ENCODE peak calls at places on chromosomes 11 and 22, in eight cellular contexts. L, S, Q, O, Z, B, J and K are unnamed samples.

GRCh38 chr11:8262552-8263108 is 1.0 kb downstream of the LMO1 start:
- DNase-seq in S (peak), B (no peak), Z (no peak), J (no peak), O (no peak), Q (no peak), L (peak), K (peak)

GRCh38 chr11:26580929-26581328 is 8.9 kb upstream of the MUC15 start:
- DNase-seq in J (no peak), O (no peak), B (peak), Q (no peak), S (no peak), L (no peak), Z (no peak), K (no peak)

GRCh38 chr22:25759825-25760231 is 17.8 kb downstream of the MYO18B start:
- DNase-seq in L (peak), Z (peak), S (no peak), J (no peak), O (no peak), Q (no peak), B (no peak), K (peak)

GRCh38 chr11:86484164-86484794 is 109.6 kb downstream of the CCDC81 start:
- DNase-seq in Z (peak), Q (no peak), L (peak), O (peak), B (peak), S (no peak), J (no peak), K (peak)

GRCh38 chr11:2787816-2788750 is 88.3 kb upstream of the KCNQ1OT1 start:
- DNase-seq in O (no peak), B (no peak), L (no peak), Q (no peak), S (peak), J (no peak), Z (no peak), K (no peak)

GRCh38 chr11:44014968-44015623 is 32.7 kb upstream of the ACCSL start:
- DNase-seq in L (no peak), Z (no peak), B (no peak), Q (no peak), J (no peak), O (no peak), S (no peak), K (no peak)

GRCh38 chr22:42949159-42949558 is 65.8 kb downstream of the PACSIN2 start:
- DNase-seq in B (no peak), Q (no peak), Z (peak), S (no peak), L (peak), J (no peak), O (no peak), K (no peak)

GRCh38 chr11:2166091-2166851 is 5.3 kb upstream of the INS start:
- DNase-seq in J (no peak), B (peak), Q (no peak), S (peak), Z (no peak), O (no peak), L (peak), K (no peak)

GRCh38 chr11:10355257-10355661 is 50.4 kb downstream of the ADM start:
- DNase-seq in B (no peak), L (peak), Q (no peak), O (no peak), S (no peak), Z (no peak), J (no peak), K (no peak)

GRCh38 chr11:10623797-10624761 is 55.6 kb upstream of the LYVE1 start:
- DNase-seq in S (peak), Z (peak), B (peak), L (no peak), Q (no peak), O (no peak), J (no peak), K (no peak)

GRCh38 chr11:79019981-79020380 is 420.8 kb downstream of the TENM4 start:
- DNase-seq in B (no peak), Z (no peak), L (no peak), J (no peak), S (no peak), O (no peak), Q (no peak), K (no peak)

GRCh38 chr11:63832336-63832735 is 6.6 kb upstream of the MARK2 start:
- DNase-seq in L (no peak), Q (no peak), J (no peak), Z (no peak), S (no peak), O (no peak), B (no peak), K (no peak)

GRCh38 chr11:71265559-71266092 is 13.2 kb upstream of the SHANK2 start:
- DNase-seq in B (no peak), Q (no peak), S (no peak), O (no peak), Z (no peak), J (no peak), L (no peak), K (no peak)

GRCh38 chr22:20312396-20313191 is 7.3 kb downstream of the DGCR6L start:
- DNase-seq in O (no peak), S (no peak), L (no peak), B (no peak), Q (no peak), Z (no peak), J (no peak), K (no peak)

GRCh38 chr11:47641585-47642098 is 717 bp downstream of the MTCH2 start:
- DNase-seq in L (peak), Q (peak), B (peak), Z (no peak), O (no peak), S (no peak), J (no peak), K (no peak)

GRCh38 chr11:130806746-130807145 is 109.5 kb downstream of the SNX19 start:
- DNase-seq in L (peak), S (no peak), B (no peak), J (no peak), Z (no peak), O (no peak), Q (no peak), K (no peak)

GRCh38 chr11:14373941-14374646 is 15.1 kb upstream of the RRAS2 start:
- DNase-seq in S (no peak), J (no peak), L (peak), Z (peak), B (no peak), O (no peak), Q (no peak), K (peak)

GRCh38 chr11:69880803-69881445 is 61.7 kb upstream of the FGF3 start:
- DNase-seq in Q (no peak), O (no peak), Z (no peak), S (no peak), B (no peak), J (no peak), L (no peak), K (no peak)

GRCh38 chr22:39197578-39197977 is 45.1 kb upstream of the CBX7 start:
- DNase-seq in Q (no peak), Z (no peak), S (no peak), O (no peak), J (no peak), B (no peak), L (no peak), K (no peak)

GRCh38 chr22:48177591-48177990 is 1415.1 kb downstream of the TBC1D22A start:
- DNase-seq in O (no peak), B (no peak), Z (no peak), S (no peak), L (no peak), Q (no peak), J (no peak), K (no peak)

GRCh38 chr11:14318581-14318981 is 40.4 kb downstream of the RRAS2 start:
- DNase-seq in B (no peak), Z (no peak), O (no peak), L (peak), J (no peak), Q (no peak), S (no peak), K (no peak)

GRCh38 chr11:121369366-121369765 is 76.8 kb downstream of the SC5D start:
- DNase-seq in Z (no peak), L (no peak), B (no peak), S (no peak), O (no peak), Q (no peak), J (no peak), K (no peak)

GRCh38 chr11:120184946-120185677 is 25.7 kb upstream of the OAF start:
- DNase-seq in Z (no peak), S (peak), O (no peak), L (peak), J (no peak), B (peak), Q (no peak), K (no peak)

GRCh38 chr11:75161506-75161905 is 10.6 kb downstream of the SLCO2B1 start:
- DNase-seq in B (no peak), Q (no peak), L (no peak), Z (no peak), J (no peak), O (no peak), S (no peak), K (no peak)

GRCh38 chr11:125163431-125164011 is 1.0 kb upstream of the PKNOX2 start:
- DNase-seq in S (no peak), Q (no peak), J (no peak), O (no peak), B (no peak), L (no peak), Z (no peak), K (no peak)

GRCh38 chr22:21044931-21045584 is 688 bp upstream of the LRRC74B start:
- DNase-seq in L (peak), B (no peak), Q (no peak), J (no peak), S (no peak), Z (peak), O (no peak), K (no peak)

GRCh38 chr22:41661088-41661487 is 27.6 kb downstream of the SNU13 start:
- DNase-seq in Z (no peak), J (no peak), O (no peak), Q (no peak), L (no peak), S (no peak), B (no peak), K (no peak)

GRCh38 chr11:45213717-45214116 is 67.3 kb downstream of the PRDM11 start:
- DNase-seq in J (no peak), Q (no peak), Z (no peak), S (no peak), L (no peak), B (no peak), O (no peak), K (no peak)

GRCh38 chr11:121889931-121890330 is 226.1 kb downstream of the BLID start:
- DNase-seq in Q (no peak), S (no peak), Z (peak), O (no peak), J (no peak), B (no peak), L (no peak), K (no peak)

GRCh38 chr11:121024989-121025388 is 1.1 kb downstream of the TBCEL start:
- DNase-seq in J (no peak), Q (no peak), S (peak), B (peak), Z (no peak), O (no peak), L (peak), K (no peak)

GRCh38 chr11:46391578-46392420 is at the start of gene CHRM4:
- DNase-seq in J (no peak), L (peak), O (no peak), B (no peak), S (peak), Q (no peak), Z (peak), K (no peak)

GRCh38 chr11:64767344-64768299 is 7.8 kb upstream of the PYGM start:
- DNase-seq in O (no peak), B (peak), S (peak), L (peak), Q (peak), Z (peak), J (peak), K (no peak)

GRCh38 chr11:24531528-24531927 is 34.7 kb downstream of the LUZP2 start:
- DNase-seq in L (no peak), S (no peak), J (no peak), O (no peak), Q (no peak), Z (no peak), B (no peak), K (no peak)

GRCh38 chr11:115334932-115335788 is 169.1 kb downstream of the CADM1 start:
- DNase-seq in S (peak), L (peak), B (peak), O (no peak), Z (peak), J (no peak), Q (no peak), K (no peak)